ENCODE peak calls at places on chromosomes 2 and 18, in nine cellular contexts. M, F, A, N, X, E, K, V and L are unnamed samples.

GRCh38 chr18:13269599-13270011 is 51.0 kb downstream of the LDLRAD4 start:
- DNase-seq in M (no peak), F (no peak), A (no peak), N (no peak), X (no peak), E (peak; percentile 37), K (no peak), V (no peak), L (no peak)

GRCh38 chr2:84924173-84925106 is 19.0 kb downstream of the TMSB10 start:
- DNase-seq in M (no peak), F (no peak), A (no peak), N (no peak), X (no peak), E (peak; percentile 32), K (no peak), V (peak; percentile 64), L (peak; percentile 37)

GRCh38 chr2:28445448-28446258 is 50.2 kb upstream of the PLB1 start:
- DNase-seq in M (no peak), F (no peak), A (no peak), N (no peak), X (no peak), E (peak; percentile 92), K (no peak), V (no peak), L (no peak)

GRCh38 chr2:207333599-207334308 is 168.0 kb upstream of the KLF7 start:
- DNase-seq in M (no peak), F (no peak), A (no peak), N (no peak), X (no peak), E (no peak), K (no peak), V (no peak), L (no peak)

GRCh38 chr2:13676269-13676668 is 956.2 kb upstream of the LRATD1 start:
- DNase-seq in M (no peak), F (no peak), A (no peak), N (no peak), X (no peak), E (peak; percentile 45), K (no peak), V (no peak), L (no peak)

GRCh38 chr2:140718999-140719398 is 1411.8 kb downstream of the LRP1B start:
- DNase-seq in M (no peak), F (no peak), A (peak; percentile 19), N (no peak), X (no peak), E (no peak), K (no peak), V (no peak), L (no peak)

GRCh38 chr2:17375262-17375661 is 143.0 kb downstream of the RAD51AP2 start:
- DNase-seq in M (no peak), F (peak; percentile 9), A (no peak), N (no peak), X (no peak), E (no peak), K (no peak), V (no peak), L (no peak)

GRCh38 chr2:121479882-121480522 is 50.7 kb upstream of the RNU4ATAC start:
- DNase-seq in M (no peak), F (no peak), A (no peak), N (no peak), X (no peak), E (peak; percentile 66), K (peak; percentile 82), V (no peak), L (no peak)

GRCh38 chr2:239577306-239577705 is 176.5 kb upstream of the HDAC4 start:
- DNase-seq in M (no peak), F (no peak), A (no peak), N (no peak), X (peak; percentile 20), E (no peak), K (no peak), V (no peak), L (no peak)

GRCh38 chr18:48660346-48661228 is 121.8 kb downstream of the CTIF start:
- DNase-seq in M (no peak), F (no peak), A (no peak), N (no peak), X (no peak), E (no peak), K (no peak), V (no peak), L (no peak)

GRCh38 chr2:23287250-23287704 is 97.7 kb upstream of the KLHL29 start:
- DNase-seq in M (no peak), F (peak; percentile 30), A (no peak), N (no peak), X (no peak), E (peak; percentile 81), K (no peak), V (no peak), L (no peak)

GRCh38 chr2:219274392-219274921 is 4.7 kb upstream of the DNAJB2 start:
- DNase-seq in M (no peak), F (peak; percentile 80), A (no peak), N (no peak), X (no peak), E (peak; percentile 92), K (peak; percentile 89), V (no peak), L (no peak)

GRCh38 chr2:179302764-179303561 is 38.3 kb upstream of the SESTD1 start:
- DNase-seq in M (no peak), F (no peak), A (no peak), N (no peak), X (no peak), E (peak; percentile 11), K (no peak), V (no peak), L (no peak)